ENCODE peak calls at places on chromosomes 6 and 20, in six cellular contexts. K, M, F, Q, V and E are unnamed samples.

GRCh38 chr6:31394381-31394780 is 9.0 kb upstream of the MICA start:
- DNase-seq in V (peak), M (no peak), K (no peak), Q (no peak), F (no peak), E (no peak)

GRCh38 chr6:44247338-44248302 is 719 bp downstream of the HSP90AB1 start:
- DNase-seq in F (peak), Q (peak), K (no peak), V (peak), M (no peak), E (peak)

GRCh38 chr20:62429455-62430310 is 2.3 kb upstream of the RBBP8NL start:
- DNase-seq in M (no peak), Q (no peak), V (no peak), F (no peak), K (no peak), E (no peak)

GRCh38 chr6:162829013-162829742 is 101.4 kb downstream of the PACRG start:
- DNase-seq in V (no peak), Q (no peak), K (no peak), F (no peak), M (no peak), E (no peak)

GRCh38 chr20:25249198-25249931 is 1.5 kb downstream of the PYGB start:
- DNase-seq in F (no peak), K (no peak), V (no peak), Q (no peak), M (no peak), E (no peak)

GRCh38 chr20:63015665-63016361 is 9.0 kb upstream of the BHLHE23 start:
- DNase-seq in Q (no peak), V (no peak), F (peak), K (no peak), M (no peak), E (no peak)

GRCh38 chr6:88835210-88835609 is 128.2 kb downstream of the RNGTT start:
- DNase-seq in F (no peak), M (no peak), Q (no peak), K (no peak), V (no peak), E (no peak)

GRCh38 chr6:143332153-143332845 is 118.2 kb downstream of the ADAT2 start:
- DNase-seq in Q (no peak), K (no peak), M (no peak), V (no peak), F (no peak), E (no peak)

GRCh38 chr6:11354019-11354418 is 121.6 kb upstream of the NEDD9 start:
- DNase-seq in F (no peak), M (no peak), V (no peak), K (no peak), Q (no peak), E (peak)

GRCh38 chr20:41308726-41309413 is 8.7 kb downstream of the ZHX3 start:
- DNase-seq in Q (no peak), M (no peak), K (no peak), F (no peak), V (no peak), E (no peak)

GRCh38 chr6:17829905-17830304 is 123.2 kb upstream of the NUP153 start:
- DNase-seq in Q (no peak), K (no peak), V (no peak), M (no peak), F (no peak), E (no peak)

GRCh38 chr20:21323640-21324039 is 20.5 kb downstream of the XRN2 start:
- DNase-seq in M (peak), K (peak), V (peak), Q (no peak), F (no peak), E (no peak)

GRCh38 chr6:87257565-87257964 is 64.8 kb upstream of the SMIM8 start:
- DNase-seq in M (no peak), V (no peak), F (no peak), K (no peak), Q (no peak), E (no peak)

GRCh38 chr6:43097502-43097901 is 21.4 kb downstream of the PTK7 start:
- DNase-seq in K (no peak), F (no peak), Q (no peak), V (no peak), M (no peak), E (no peak)

GRCh38 chr20:1952737-1953530 is 40.9 kb downstream of the PDYN start:
- DNase-seq in K (no peak), Q (no peak), F (no peak), V (no peak), M (no peak), E (no peak)

GRCh38 chr6:36735110-36735971 is 37.7 kb downstream of the RAB44 start:
- DNase-seq in M (peak), K (peak), F (peak), Q (peak), V (peak), E (no peak)

GRCh38 chr6:149961728-149962425 is 1.9 kb upstream of the ULBP1 start:
- DNase-seq in M (no peak), V (no peak), F (no peak), Q (no peak), K (no peak), E (peak)
- TF ChIP-seq CTCF in M (no peak), V (no peak), F (no peak), Q (peak), K (peak), E (no peak)

GRCh38 chr6:147506704-147507114 is 1.8 kb upstream of the SAMD5 start:
- DNase-seq in V (peak), M (no peak), Q (peak), K (no peak), F (peak), E (peak)

GRCh38 chr6:147509900-147510299 is 1.4 kb downstream of the SAMD5 start:
- DNase-seq in F (no peak), V (peak), M (no peak), Q (no peak), K (no peak), E (no peak)

GRCh38 chr6:147508871-147509608 is 550 bp downstream of the SAMD5 start:
- DNase-seq in F (peak), M (no peak), K (no peak), V (peak), Q (peak), E (peak)

GRCh38 chr6:147507162-147508072 is 1.1 kb upstream of the SAMD5 start:
- DNase-seq in M (no peak), F (peak), V (peak), Q (peak), K (no peak), E (peak)

DNA sequence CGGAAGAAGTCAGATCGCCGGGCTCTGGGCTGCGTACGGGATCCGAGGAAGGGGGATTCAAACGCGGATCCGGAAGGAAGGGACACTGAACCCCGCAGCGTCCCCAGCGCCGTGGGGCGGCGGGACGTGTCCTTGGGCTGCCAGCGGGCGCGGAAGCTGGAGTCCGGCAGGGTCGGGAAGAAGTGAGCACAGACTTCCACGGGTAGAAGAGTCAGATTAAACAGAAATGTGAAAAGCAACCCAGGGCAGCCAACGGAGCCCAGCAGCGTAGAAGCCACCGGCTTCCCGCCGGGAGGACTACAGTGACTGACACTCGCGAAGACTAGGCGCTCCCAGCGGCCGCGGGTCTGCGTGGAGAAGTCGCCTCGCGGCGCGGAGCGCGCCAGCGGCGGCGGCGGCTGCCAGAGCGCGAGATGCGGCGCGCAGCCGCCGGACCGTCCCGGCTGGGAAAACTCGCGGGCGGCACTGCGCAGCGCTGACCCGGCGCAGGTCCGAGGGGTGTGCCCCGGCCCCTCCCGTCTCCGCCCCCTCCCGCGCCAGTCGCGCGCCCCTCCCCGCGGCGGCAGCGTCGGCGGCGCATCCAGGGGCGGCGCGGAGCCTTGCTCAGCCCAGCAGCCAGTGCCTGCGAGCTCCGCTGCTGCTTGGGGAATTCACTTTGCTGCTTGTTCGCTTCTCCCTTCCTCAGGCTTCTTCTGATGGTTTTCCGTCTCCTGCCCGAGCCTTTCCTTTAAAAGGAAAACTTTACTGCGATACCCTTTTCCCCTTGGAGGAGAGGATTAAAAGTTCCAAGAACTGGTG is at the start of gene SAMD5:
- DNase-seq in K (peak), F (peak), Q (peak), V (peak), M (peak), E (peak)
- TF ChIP-seq CTCF in K (no peak), F (peak), Q (no peak), V (no peak), M (no peak), E (no peak)

GRCh38 chr6:159716247-159717086 is 10.8 kb upstream of the WTAP start:
- DNase-seq in K (peak), F (no peak), Q (no peak), M (no peak), V (no peak), E (no peak)

GRCh38 chr6:159713984-159714383 is 13.3 kb upstream of the WTAP start:
- DNase-seq in V (no peak), M (no peak), K (no peak), Q (no peak), F (no peak), E (no peak)

GRCh38 chr6:159714404-159714803 is 12.9 kb upstream of the WTAP start:
- DNase-seq in M (no peak), V (no peak), Q (no peak), F (no peak), K (no peak), E (no peak)

GRCh38 chr6:159715605-159716004 is 11.7 kb upstream of the WTAP start:
- DNase-seq in V (no peak), K (no peak), F (no peak), M (no peak), Q (no peak), E (no peak)

DNA sequence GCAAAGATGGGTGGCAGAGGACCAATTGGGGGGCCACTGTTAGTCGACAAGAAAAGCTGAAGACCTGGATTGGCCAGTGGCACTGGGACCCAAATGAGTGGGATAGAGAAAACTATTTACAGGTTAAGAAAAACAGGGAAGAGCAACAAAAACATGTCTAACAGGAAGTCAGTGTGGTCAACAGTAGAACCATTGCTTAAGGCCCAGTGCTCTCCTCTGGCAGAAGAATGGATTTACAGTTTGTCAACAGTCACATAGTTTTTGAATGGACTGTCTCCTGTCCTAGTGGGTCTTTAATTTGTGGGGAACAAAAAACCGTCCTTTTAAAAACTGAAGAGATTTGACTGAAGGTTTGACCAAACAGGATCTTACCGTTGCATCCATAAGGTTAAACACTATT is 12.1 kb upstream of the WTAP start:
- DNase-seq in Q (no peak), F (no peak), K (no peak), M (no peak), V (no peak), E (no peak)
- TF ChIP-seq CTCF in Q (no peak), F (no peak), K (no peak), M (no peak), V (no peak), E (no peak)

GRCh38 chr6:20178327-20178726 is 33.9 kb downstream of the MBOAT1 start:
- DNase-seq in V (no peak), K (no peak), Q (no peak), F (no peak), M (no peak), E (no peak)

GRCh38 chr6:20180935-20181334 is 31.3 kb downstream of the MBOAT1 start:
- DNase-seq in F (no peak), V (no peak), Q (no peak), M (no peak), K (no peak), E (no peak)

GRCh38 chr6:20186981-20187380 is 25.3 kb downstream of the MBOAT1 start:
- DNase-seq in F (no peak), V (no peak), K (peak), M (no peak), Q (no peak), E (no peak)

GRCh38 chr6:20182069-20182468 is 30.2 kb downstream of the MBOAT1 start:
- DNase-seq in M (no peak), Q (no peak), K (no peak), V (no peak), F (no peak), E (no peak)

GRCh38 chr6:20182926-20183521 is 29.2 kb downstream of the MBOAT1 start:
- DNase-seq in F (no peak), Q (no peak), M (no peak), V (peak), K (no peak), E (no peak)
- TF ChIP-seq CTCF in F (no peak), Q (no peak), M (no peak), V (no peak), K (no peak), E (no peak)

DNA sequence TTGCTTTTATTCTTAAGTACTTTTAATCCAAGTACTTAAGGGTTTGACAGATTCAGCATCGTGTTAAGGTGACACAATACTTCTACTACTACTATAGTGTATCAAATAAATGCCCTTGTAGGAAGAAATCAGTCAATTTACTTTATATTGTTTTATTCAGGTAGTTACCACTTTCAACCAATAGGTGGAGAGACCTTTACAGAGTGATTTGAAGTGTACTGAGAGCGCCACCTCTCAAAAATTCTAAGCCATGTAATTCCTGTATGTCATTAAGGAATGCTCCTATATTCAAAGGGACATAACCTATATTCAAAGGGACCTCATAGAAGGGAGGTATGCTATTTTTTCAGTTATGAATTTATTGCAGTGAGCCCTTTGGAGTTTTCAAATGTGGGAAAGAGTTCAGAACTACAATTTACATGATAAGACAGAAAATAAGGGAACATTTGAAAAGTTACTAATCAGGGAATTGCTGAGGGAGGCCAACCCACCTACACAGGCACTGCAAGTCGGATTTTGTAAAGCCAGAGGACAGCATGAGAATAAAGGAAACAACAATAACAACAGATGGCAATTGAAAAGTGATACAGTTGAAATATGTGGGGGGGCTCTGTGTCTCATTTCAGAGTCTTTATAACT is 955.6 kb downstream of the TBC1D32 start:
- DNase-seq in K (no peak), F (no peak), Q (peak), M (no peak), V (peak), E (no peak)
- TF ChIP-seq CTCF in K (peak), F (peak), Q (peak), M (peak), V (no peak), E (peak)